ENCODE peak calls at places on chromosomes 7 and 10, in nine cellular contexts. One of them, this sample, is unnamed.
A peak's percentile ranks its signal among the peaks of the same experiment; 100 is the strongest.

GRCh38 chr7:55100172-55100961 is 81.5 kb downstream of the EGFR start:
- DNase-seq in neuronal stem cell: no peak
- DNase-seq in T-helper 2 cell: no peak
- DNase-seq in A549: no peak
- DNase-seq in NCI-H2029 treated with DMSO at 0.1 percent for 48 hours: peak; percentile 91
- DNase-seq in mesendoderm: no peak
- DNase-seq in activated CD4-positive, CD25-positive, alpha-beta regulatory T cell: no peak
- DNase-seq in fibroblast of lung: peak; percentile 64
- DNase-seq in progenitor cell of endocrine pancreas: no peak
- DNase-seq in this sample: no peak

GRCh38 chr7:93043393-93043985 is 74.3 kb downstream of the SAMD9 start:
- DNase-seq in neuronal stem cell: peak; percentile 53
- DNase-seq in T-helper 2 cell: no peak
- DNase-seq in A549: no peak
- DNase-seq in NCI-H2029 treated with DMSO at 0.1 percent for 48 hours: no peak
- DNase-seq in mesendoderm: peak; percentile 47
- DNase-seq in activated CD4-positive, CD25-positive, alpha-beta regulatory T cell: no peak
- DNase-seq in fibroblast of lung: peak; percentile 73
- DNase-seq in progenitor cell of endocrine pancreas: no peak
- DNase-seq in this sample: no peak

GRCh38 chr10:60733189-60733815 is 45.0 kb upstream of the CDK1 start:
- DNase-seq in neuronal stem cell: no peak
- DNase-seq in T-helper 2 cell: peak; percentile 36
- DNase-seq in A549: peak; percentile 45
- DNase-seq in NCI-H2029 treated with DMSO at 0.1 percent for 48 hours: no peak
- DNase-seq in mesendoderm: peak; percentile 79
- DNase-seq in activated CD4-positive, CD25-positive, alpha-beta regulatory T cell: no peak
- DNase-seq in fibroblast of lung: peak; percentile 6
- DNase-seq in progenitor cell of endocrine pancreas: peak; percentile 68
- DNase-seq in this sample: peak; percentile 91

GRCh38 chr7:106623315-106623660 is 37.7 kb downstream of the CCDC71L start:
- DNase-seq in neuronal stem cell: no peak
- DNase-seq in T-helper 2 cell: no peak
- DNase-seq in A549: no peak
- DNase-seq in NCI-H2029 treated with DMSO at 0.1 percent for 48 hours: no peak
- DNase-seq in mesendoderm: no peak
- DNase-seq in activated CD4-positive, CD25-positive, alpha-beta regulatory T cell: no peak
- DNase-seq in fibroblast of lung: no peak
- DNase-seq in progenitor cell of endocrine pancreas: no peak
- DNase-seq in this sample: no peak

GRCh38 chr7:3537210-3537875 is 236.3 kb downstream of the SDK1 start:
- DNase-seq in neuronal stem cell: no peak
- DNase-seq in T-helper 2 cell: no peak
- DNase-seq in A549: no peak
- DNase-seq in NCI-H2029 treated with DMSO at 0.1 percent for 48 hours: no peak
- DNase-seq in mesendoderm: no peak
- DNase-seq in activated CD4-positive, CD25-positive, alpha-beta regulatory T cell: no peak
- DNase-seq in fibroblast of lung: peak; percentile 62
- DNase-seq in progenitor cell of endocrine pancreas: no peak
- DNase-seq in this sample: no peak

GRCh38 chr10:21212275-21212674 is 313.2 kb downstream of the SKIDA1 start:
- DNase-seq in neuronal stem cell: no peak
- DNase-seq in T-helper 2 cell: no peak
- DNase-seq in A549: no peak
- DNase-seq in NCI-H2029 treated with DMSO at 0.1 percent for 48 hours: no peak
- DNase-seq in mesendoderm: no peak
- DNase-seq in activated CD4-positive, CD25-positive, alpha-beta regulatory T cell: no peak
- DNase-seq in fibroblast of lung: no peak
- DNase-seq in progenitor cell of endocrine pancreas: no peak
- DNase-seq in this sample: no peak

GRCh38 chr10:88226891-88227290 is 356.2 kb downstream of the RNLS start:
- DNase-seq in neuronal stem cell: no peak
- DNase-seq in T-helper 2 cell: no peak
- DNase-seq in A549: no peak
- DNase-seq in NCI-H2029 treated with DMSO at 0.1 percent for 48 hours: no peak
- DNase-seq in mesendoderm: no peak
- DNase-seq in activated CD4-positive, CD25-positive, alpha-beta regulatory T cell: no peak
- DNase-seq in fibroblast of lung: peak; percentile 37
- DNase-seq in progenitor cell of endocrine pancreas: no peak
- DNase-seq in this sample: no peak

GRCh38 chr7:39353615-39354376 is 212.4 kb upstream of the YAE1 start:
- DNase-seq in neuronal stem cell: peak; percentile 48
- DNase-seq in T-helper 2 cell: no peak
- DNase-seq in A549: no peak
- DNase-seq in NCI-H2029 treated with DMSO at 0.1 percent for 48 hours: no peak
- DNase-seq in mesendoderm: peak; percentile 95
- DNase-seq in activated CD4-positive, CD25-positive, alpha-beta regulatory T cell: no peak
- DNase-seq in fibroblast of lung: peak; percentile 60
- DNase-seq in progenitor cell of endocrine pancreas: peak; percentile 12
- DNase-seq in this sample: no peak

GRCh38 chr7:29350351-29350750 is 155.8 kb downstream of the CHN2 start:
- DNase-seq in neuronal stem cell: no peak
- DNase-seq in T-helper 2 cell: no peak
- DNase-seq in A549: no peak
- DNase-seq in NCI-H2029 treated with DMSO at 0.1 percent for 48 hours: no peak
- DNase-seq in mesendoderm: no peak
- DNase-seq in activated CD4-positive, CD25-positive, alpha-beta regulatory T cell: no peak
- DNase-seq in fibroblast of lung: no peak
- DNase-seq in progenitor cell of endocrine pancreas: no peak
- DNase-seq in this sample: no peak

GRCh38 chr10:79130255-79130654 is 61.5 kb downstream of the ZMIZ1 start:
- DNase-seq in neuronal stem cell: no peak
- DNase-seq in T-helper 2 cell: no peak
- DNase-seq in A549: no peak
- DNase-seq in NCI-H2029 treated with DMSO at 0.1 percent for 48 hours: no peak
- DNase-seq in mesendoderm: no peak
- DNase-seq in activated CD4-positive, CD25-positive, alpha-beta regulatory T cell: no peak
- DNase-seq in fibroblast of lung: no peak
- DNase-seq in progenitor cell of endocrine pancreas: no peak
- DNase-seq in this sample: no peak

GRCh38 chr7:100486753-100487446 is 3.2 kb downstream of the NYAP1 start:
- DNase-seq in neuronal stem cell: no peak
- DNase-seq in T-helper 2 cell: no peak
- DNase-seq in A549: peak; percentile 69
- DNase-seq in NCI-H2029 treated with DMSO at 0.1 percent for 48 hours: no peak
- DNase-seq in mesendoderm: peak; percentile 90
- DNase-seq in activated CD4-positive, CD25-positive, alpha-beta regulatory T cell: no peak
- DNase-seq in fibroblast of lung: no peak
- DNase-seq in progenitor cell of endocrine pancreas: no peak
- DNase-seq in this sample: peak; percentile 76

GRCh38 chr10:71882813-71883746 is 32.0 kb upstream of the PSAP start:
- DNase-seq in neuronal stem cell: no peak
- DNase-seq in T-helper 2 cell: no peak
- DNase-seq in A549: no peak
- DNase-seq in NCI-H2029 treated with DMSO at 0.1 percent for 48 hours: no peak
- DNase-seq in mesendoderm: no peak
- DNase-seq in activated CD4-positive, CD25-positive, alpha-beta regulatory T cell: no peak
- DNase-seq in fibroblast of lung: peak; percentile 54
- DNase-seq in progenitor cell of endocrine pancreas: no peak
- DNase-seq in this sample: no peak

GRCh38 chr10:28909875-28910274 is 232.6 kb downstream of the BAMBI start:
- DNase-seq in neuronal stem cell: no peak
- DNase-seq in T-helper 2 cell: no peak
- DNase-seq in A549: no peak
- DNase-seq in NCI-H2029 treated with DMSO at 0.1 percent for 48 hours: no peak
- DNase-seq in mesendoderm: no peak
- DNase-seq in activated CD4-positive, CD25-positive, alpha-beta regulatory T cell: no peak
- DNase-seq in fibroblast of lung: no peak
- DNase-seq in progenitor cell of endocrine pancreas: no peak
- DNase-seq in this sample: no peak

GRCh38 chr7:118053353-118053752 is 130.6 kb upstream of the LSM8 start:
- DNase-seq in neuronal stem cell: no peak
- DNase-seq in T-helper 2 cell: no peak
- DNase-seq in A549: no peak
- DNase-seq in NCI-H2029 treated with DMSO at 0.1 percent for 48 hours: no peak
- DNase-seq in mesendoderm: no peak
- DNase-seq in activated CD4-positive, CD25-positive, alpha-beta regulatory T cell: no peak
- DNase-seq in fibroblast of lung: no peak
- DNase-seq in progenitor cell of endocrine pancreas: no peak
- DNase-seq in this sample: no peak

GRCh38 chr10:76902949-76903348 is 734.7 kb downstream of the KCNMA1 start:
- DNase-seq in neuronal stem cell: peak; percentile 24
- DNase-seq in T-helper 2 cell: no peak
- DNase-seq in A549: peak; percentile 24
- DNase-seq in NCI-H2029 treated with DMSO at 0.1 percent for 48 hours: no peak
- DNase-seq in mesendoderm: peak; percentile 60
- DNase-seq in activated CD4-positive, CD25-positive, alpha-beta regulatory T cell: no peak
- DNase-seq in fibroblast of lung: peak; percentile 37
- DNase-seq in progenitor cell of endocrine pancreas: peak; percentile 43
- DNase-seq in this sample: peak; percentile 55

GRCh38 chr10:49690673-49691356 is 11.4 kb downstream of the C10orf53 start:
- DNase-seq in neuronal stem cell: no peak
- DNase-seq in T-helper 2 cell: no peak
- DNase-seq in A549: no peak
- DNase-seq in NCI-H2029 treated with DMSO at 0.1 percent for 48 hours: no peak
- DNase-seq in mesendoderm: no peak
- DNase-seq in activated CD4-positive, CD25-positive, alpha-beta regulatory T cell: no peak
- DNase-seq in fibroblast of lung: no peak
- DNase-seq in progenitor cell of endocrine pancreas: no peak
- DNase-seq in this sample: no peak

GRCh38 chr10:110992011-110992800 is 72.8 kb downstream of the SHOC2 start:
- DNase-seq in neuronal stem cell: no peak
- DNase-seq in T-helper 2 cell: no peak
- DNase-seq in A549: no peak
- DNase-seq in NCI-H2029 treated with DMSO at 0.1 percent for 48 hours: no peak
- DNase-seq in mesendoderm: peak; percentile 37
- DNase-seq in activated CD4-positive, CD25-positive, alpha-beta regulatory T cell: no peak
- DNase-seq in fibroblast of lung: no peak
- DNase-seq in progenitor cell of endocrine pancreas: no peak
- DNase-seq in this sample: no peak

GRCh38 chr7:10973942-10974716 is 457 bp downstream of the PHF14 start:
- DNase-seq in neuronal stem cell: no peak
- DNase-seq in T-helper 2 cell: no peak
- DNase-seq in A549: peak; percentile 35
- DNase-seq in NCI-H2029 treated with DMSO at 0.1 percent for 48 hours: no peak
- DNase-seq in mesendoderm: peak; percentile 53
- DNase-seq in activated CD4-positive, CD25-positive, alpha-beta regulatory T cell: no peak
- DNase-seq in fibroblast of lung: peak; percentile 49
- DNase-seq in progenitor cell of endocrine pancreas: peak; percentile 45
- DNase-seq in this sample: peak; percentile 56

GRCh38 chr10:35412336-35412735 is 76.0 kb downstream of the CCNY start:
- DNase-seq in neuronal stem cell: no peak
- DNase-seq in T-helper 2 cell: no peak
- DNase-seq in A549: no peak
- DNase-seq in NCI-H2029 treated with DMSO at 0.1 percent for 48 hours: no peak
- DNase-seq in mesendoderm: peak; percentile 74
- DNase-seq in activated CD4-positive, CD25-positive, alpha-beta regulatory T cell: no peak
- DNase-seq in fibroblast of lung: no peak
- DNase-seq in progenitor cell of endocrine pancreas: no peak
- DNase-seq in this sample: no peak

GRCh38 chr10:49080071-49080470 is 35.3 kb downstream of the VSTM4 start:
- DNase-seq in neuronal stem cell: no peak
- DNase-seq in T-helper 2 cell: no peak
- DNase-seq in A549: no peak
- DNase-seq in NCI-H2029 treated with DMSO at 0.1 percent for 48 hours: no peak
- DNase-seq in mesendoderm: no peak
- DNase-seq in activated CD4-positive, CD25-positive, alpha-beta regulatory T cell: no peak
- DNase-seq in fibroblast of lung: peak; percentile 33
- DNase-seq in progenitor cell of endocrine pancreas: no peak
- DNase-seq in this sample: peak; percentile 32

GRCh38 chr10:13502384-13502783 is 26.4 kb downstream of the BEND7 start:
- DNase-seq in neuronal stem cell: no peak
- DNase-seq in T-helper 2 cell: no peak
- DNase-seq in A549: no peak
- DNase-seq in NCI-H2029 treated with DMSO at 0.1 percent for 48 hours: no peak
- DNase-seq in mesendoderm: no peak
- DNase-seq in activated CD4-positive, CD25-positive, alpha-beta regulatory T cell: no peak
- DNase-seq in fibroblast of lung: no peak
- DNase-seq in progenitor cell of endocrine pancreas: no peak
- DNase-seq in this sample: no peak

GRCh38 chr7:95478139-95479037 is 7.4 kb upstream of the ASB4 start:
- DNase-seq in neuronal stem cell: no peak
- DNase-seq in T-helper 2 cell: no peak
- DNase-seq in A549: peak; percentile 92
- DNase-seq in NCI-H2029 treated with DMSO at 0.1 percent for 48 hours: no peak
- DNase-seq in mesendoderm: peak; percentile 56
- DNase-seq in activated CD4-positive, CD25-positive, alpha-beta regulatory T cell: no peak
- DNase-seq in fibroblast of lung: peak; percentile 66
- DNase-seq in progenitor cell of endocrine pancreas: no peak
- DNase-seq in this sample: peak; percentile 52

GRCh38 chr7:47540387-47541093 is 41.4 kb downstream of the TNS3 start:
- DNase-seq in neuronal stem cell: no peak
- DNase-seq in T-helper 2 cell: no peak
- DNase-seq in A549: no peak
- DNase-seq in NCI-H2029 treated with DMSO at 0.1 percent for 48 hours: no peak
- DNase-seq in mesendoderm: no peak
- DNase-seq in activated CD4-positive, CD25-positive, alpha-beta regulatory T cell: no peak
- DNase-seq in fibroblast of lung: no peak
- DNase-seq in progenitor cell of endocrine pancreas: no peak
- DNase-seq in this sample: no peak

GRCh38 chr7:112207106-112207592 is 654 bp downstream of the ZNF277 start:
- DNase-seq in neuronal stem cell: no peak
- DNase-seq in T-helper 2 cell: no peak
- DNase-seq in A549: no peak
- DNase-seq in NCI-H2029 treated with DMSO at 0.1 percent for 48 hours: no peak
- DNase-seq in mesendoderm: peak; percentile 50
- DNase-seq in activated CD4-positive, CD25-positive, alpha-beta regulatory T cell: no peak
- DNase-seq in fibroblast of lung: no peak
- DNase-seq in progenitor cell of endocrine pancreas: no peak
- DNase-seq in this sample: peak; percentile 10

GRCh38 chr10:108399466-108399865 is 1235.0 kb upstream of the SORCS1 start:
- DNase-seq in neuronal stem cell: no peak
- DNase-seq in T-helper 2 cell: no peak
- DNase-seq in A549: no peak
- DNase-seq in NCI-H2029 treated with DMSO at 0.1 percent for 48 hours: no peak
- DNase-seq in mesendoderm: no peak
- DNase-seq in activated CD4-positive, CD25-positive, alpha-beta regulatory T cell: no peak
- DNase-seq in fibroblast of lung: no peak
- DNase-seq in progenitor cell of endocrine pancreas: no peak
- DNase-seq in this sample: no peak

GRCh38 chr10:133276435-133277201 is at the start of gene ADAM8:
- DNase-seq in neuronal stem cell: no peak
- DNase-seq in T-helper 2 cell: peak; percentile 57
- DNase-seq in A549: no peak
- DNase-seq in NCI-H2029 treated with DMSO at 0.1 percent for 48 hours: no peak
- DNase-seq in mesendoderm: peak; percentile 69
- DNase-seq in activated CD4-positive, CD25-positive, alpha-beta regulatory T cell: peak; percentile 29
- DNase-seq in fibroblast of lung: no peak
- DNase-seq in progenitor cell of endocrine pancreas: peak; percentile 60
- DNase-seq in this sample: peak; percentile 9

GRCh38 chr7:40299097-40299496 is 164.3 kb downstream of the SUGCT start:
- DNase-seq in neuronal stem cell: no peak
- DNase-seq in T-helper 2 cell: no peak
- DNase-seq in A549: no peak
- DNase-seq in NCI-H2029 treated with DMSO at 0.1 percent for 48 hours: no peak
- DNase-seq in mesendoderm: peak; percentile 50
- DNase-seq in activated CD4-positive, CD25-positive, alpha-beta regulatory T cell: no peak
- DNase-seq in fibroblast of lung: peak; percentile 24
- DNase-seq in progenitor cell of endocrine pancreas: no peak
- DNase-seq in this sample: no peak

GRCh38 chr10:99685232-99686041 is 26.1 kb downstream of the ENTPD7 start:
- DNase-seq in neuronal stem cell: no peak
- DNase-seq in T-helper 2 cell: no peak
- DNase-seq in A549: no peak
- DNase-seq in NCI-H2029 treated with DMSO at 0.1 percent for 48 hours: no peak
- DNase-seq in mesendoderm: no peak
- DNase-seq in activated CD4-positive, CD25-positive, alpha-beta regulatory T cell: no peak
- DNase-seq in fibroblast of lung: no peak
- DNase-seq in progenitor cell of endocrine pancreas: no peak
- DNase-seq in this sample: no peak

GRCh38 chr7:116434820-116435341 is 64.7 kb upstream of the CAV2 start:
- DNase-seq in neuronal stem cell: no peak
- DNase-seq in T-helper 2 cell: no peak
- DNase-seq in A549: no peak
- DNase-seq in NCI-H2029 treated with DMSO at 0.1 percent for 48 hours: no peak
- DNase-seq in mesendoderm: no peak
- DNase-seq in activated CD4-positive, CD25-positive, alpha-beta regulatory T cell: no peak
- DNase-seq in fibroblast of lung: peak; percentile 52
- DNase-seq in progenitor cell of endocrine pancreas: no peak
- DNase-seq in this sample: no peak

GRCh38 chr7:46775020-46775419 is 806.9 kb downstream of the TNS3 start:
- DNase-seq in neuronal stem cell: no peak
- DNase-seq in T-helper 2 cell: no peak
- DNase-seq in A549: no peak
- DNase-seq in NCI-H2029 treated with DMSO at 0.1 percent for 48 hours: no peak
- DNase-seq in mesendoderm: no peak
- DNase-seq in activated CD4-positive, CD25-positive, alpha-beta regulatory T cell: no peak
- DNase-seq in fibroblast of lung: no peak
- DNase-seq in progenitor cell of endocrine pancreas: no peak
- DNase-seq in this sample: no peak

GRCh38 chr7:104162081-104162480 is 45.7 kb downstream of the ORC5 start:
- DNase-seq in neuronal stem cell: no peak
- DNase-seq in T-helper 2 cell: no peak
- DNase-seq in A549: no peak
- DNase-seq in NCI-H2029 treated with DMSO at 0.1 percent for 48 hours: no peak
- DNase-seq in mesendoderm: no peak
- DNase-seq in activated CD4-positive, CD25-positive, alpha-beta regulatory T cell: no peak
- DNase-seq in fibroblast of lung: no peak
- DNase-seq in progenitor cell of endocrine pancreas: no peak
- DNase-seq in this sample: no peak